ENCODE peak calls at places on chromosomes 16 and 17, in five cellular contexts. D is SK-N-SH, S is H1, W is HepG2, M is Panc1. Q is an unnamed sample.

GRCh38 chr17:27506348-27507218 is 50.3 kb downstream of the KSR1 start:
- DNase-seq in S (no peak), W (no peak), M (no peak), D (no peak), Q (no peak)

GRCh38 chr16:69847643-69848042 is 85.5 kb downstream of the WWP2 start:
- DNase-seq in S (no peak), W (no peak), D (no peak), M (no peak), Q (no peak)

GRCh38 chr16:74224828-74225227 is 71.8 kb upstream of the PSMD7 start:
- DNase-seq in S (no peak), D (no peak), W (no peak), M (no peak), Q (no peak)

GRCh38 chr17:61338000-61338864 is 61.4 kb upstream of the TBX2 start:
- DNase-seq in S (no peak), D (no peak), M (peak; percentile 64), W (peak; percentile 50), Q (peak; percentile 84)

GRCh38 chr17:49086649-49087048 is 45.9 kb upstream of the B4GALNT2 start:
- DNase-seq in D (no peak), M (no peak), S (no peak), W (no peak), Q (no peak)

GRCh38 chr17:59680314-59680713 is 26.9 kb downstream of the PTRH2 start:
- DNase-seq in M (no peak), D (no peak), S (no peak), W (no peak), Q (no peak)

GRCh38 chr17:4087911-4088693 is 54.7 kb downstream of the ZZEF1 start:
- DNase-seq in M (peak; percentile 45), D (no peak), S (no peak), W (no peak), Q (no peak)

GRCh38 chr17:50139950-50140885 is 10.3 kb upstream of the SAMD14 start:
- DNase-seq in D (peak; percentile 98), M (no peak), W (peak; percentile 77), S (peak; percentile 96), Q (peak; percentile 63)

GRCh38 chr17:77882481-77883212 is 75.9 kb upstream of the TNRC6C start:
- DNase-seq in S (no peak), M (no peak), D (no peak), W (peak; percentile 18), Q (no peak)

GRCh38 chr17:56908061-56908542 is 5.7 kb downstream of the TRIM25 start:
- DNase-seq in S (no peak), M (no peak), D (no peak), W (no peak), Q (no peak)

GRCh38 chr17:56762988-56763387 is 70.7 kb downstream of the C17orf67 start:
- DNase-seq in S (no peak), W (no peak), D (no peak), M (no peak), Q (no peak)

GRCh38 chr17:77465358-77466041 is 324.7 kb downstream of the SEC14L1 start:
- DNase-seq in M (no peak), D (no peak), W (no peak), S (peak; percentile 63), Q (no peak)

GRCh38 chr17:80012156-80012555 is 23.5 kb downstream of the TBC1D16 start:
- DNase-seq in M (no peak), W (no peak), S (no peak), D (no peak), Q (no peak)

GRCh38 chr17:74738051-74738996 is 1.3 kb downstream of the RAB37 start:
- DNase-seq in D (no peak), W (peak; percentile 82), S (no peak), M (no peak), Q (no peak)

GRCh38 chr16:56417138-56417537 is 8.2 kb downstream of the AMFR start:
- DNase-seq in S (no peak), D (no peak), M (no peak), W (no peak), Q (no peak)

GRCh38 chr16:56414366-56414765 is 11.0 kb downstream of the AMFR start:
- DNase-seq in W (no peak), D (no peak), M (no peak), S (no peak), Q (no peak)

GRCh38 chr16:56419740-56420548 is 5.4 kb downstream of the AMFR start:
- DNase-seq in D (no peak), M (no peak), S (no peak), W (peak; percentile 28), Q (no peak)

GRCh38 chr16:56413381-56413780 is 12.0 kb downstream of the AMFR start:
- DNase-seq in D (no peak), S (no peak), M (no peak), W (no peak), Q (no peak)

DNA sequence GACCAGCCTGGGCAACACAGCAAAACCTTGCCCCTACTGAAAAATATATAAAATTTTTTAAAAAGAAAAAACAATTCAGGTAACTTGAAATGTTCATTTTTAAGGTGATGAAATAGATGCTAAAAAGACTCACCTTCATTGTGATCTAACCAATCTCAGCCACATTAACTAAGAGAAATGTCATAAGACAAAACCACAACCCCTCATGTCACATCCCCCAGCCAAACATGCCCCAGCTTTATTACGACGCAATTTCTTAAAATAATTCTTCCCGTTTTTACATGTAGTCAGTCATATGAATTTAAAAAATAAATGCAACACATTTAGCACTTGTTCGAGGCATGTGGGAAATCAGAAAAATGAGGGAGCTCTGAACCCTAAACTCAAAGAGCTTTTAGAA is 9.5 kb downstream of the AMFR start:
- DNase-seq in W (no peak), D (no peak), M (no peak), S (no peak), Q (no peak)
- TF ChIP-seq SIN3A in W (no peak), D (no peak), M (no peak), S (no peak), Q (no peak)

GRCh38 chr17:32103476-32104113 is 38.7 kb upstream of the RHOT1 start:
- DNase-seq in D (no peak), S (peak; percentile 42), W (no peak), M (no peak), Q (no peak)

GRCh38 chr17:32102697-32103096 is 39.6 kb upstream of the RHOT1 start:
- DNase-seq in M (no peak), S (peak; percentile 26), D (no peak), W (no peak), Q (no peak)

GRCh38 chr17:32099686-32100085 is 42.6 kb upstream of the RHOT1 start:
- DNase-seq in D (no peak), S (no peak), M (no peak), W (no peak), Q (no peak)

GRCh38 chr17:32102172-32102571 is 40.1 kb upstream of the RHOT1 start:
- DNase-seq in M (no peak), S (peak; percentile 43), D (no peak), W (no peak), Q (no peak)

DNA sequence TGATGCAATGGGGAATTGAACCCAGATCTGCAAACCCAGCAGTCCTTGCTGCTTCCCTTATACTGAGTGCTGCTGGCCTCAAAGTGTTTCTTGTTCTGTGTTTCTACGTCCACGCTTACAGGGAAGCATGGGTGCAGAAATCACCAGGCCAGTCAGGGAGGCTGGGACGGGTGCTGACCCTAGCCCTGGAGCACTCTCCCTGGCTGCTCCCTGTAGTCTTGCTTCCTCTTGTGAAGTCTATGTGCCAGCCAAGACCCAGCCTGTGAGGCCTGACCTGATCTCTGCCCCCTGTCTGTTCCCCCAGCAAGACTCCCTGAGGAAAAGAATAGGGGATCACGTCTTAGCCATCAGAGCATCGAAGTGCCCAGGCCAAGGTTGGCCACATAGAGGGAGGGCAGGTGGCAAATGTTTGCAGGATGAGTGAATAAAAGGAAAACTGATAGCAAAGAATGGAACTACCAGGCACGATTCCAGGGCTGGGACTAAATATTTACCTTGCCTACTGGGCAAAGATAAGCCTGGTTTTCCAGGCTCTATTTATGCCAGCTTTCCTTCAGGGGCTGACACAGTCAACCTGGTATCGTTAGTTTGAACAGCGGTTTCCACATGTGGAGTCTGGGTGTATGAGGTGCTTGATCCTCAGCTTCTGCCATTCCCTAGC is 41.2 kb upstream of the RHOT1 start:
- DNase-seq in W (no peak), M (no peak), D (no peak), S (peak; percentile 45), Q (no peak)
- TF ChIP-seq SIN3A in W (no peak), M (no peak), D (no peak), S (no peak), Q (no peak)

GRCh38 chr16:57477531-57478202 is 8.6 kb downstream of the DOK4 start:
- DNase-seq in D (peak; percentile 30), W (no peak), M (no peak), S (no peak), Q (no peak)

GRCh38 chr16:57479422-57480126 is 6.7 kb downstream of the DOK4 start:
- DNase-seq in S (peak; percentile 83), W (peak; percentile 60), D (peak; percentile 85), M (no peak), Q (no peak)

GRCh38 chr16:57479043-57479421 is 7.3 kb downstream of the DOK4 start:
- DNase-seq in W (no peak), D (peak; percentile 64), M (no peak), S (peak; percentile 56), Q (no peak)

GRCh38 chr16:57480127-57480753 is 6.1 kb downstream of the DOK4 start:
- DNase-seq in M (no peak), D (peak; percentile 62), W (peak; percentile 88), S (no peak), Q (no peak)

GRCh38 chr16:57478396-57479024 is 7.8 kb downstream of the DOK4 start:
- DNase-seq in S (no peak), M (no peak), D (no peak), W (no peak), Q (no peak)
- TF ChIP-seq SIN3A in S (no peak), M (no peak), D (no peak), W (no peak), Q (no peak)

GRCh38 chr16:56231-56927 is 2.8 kb downstream of the SNRNP25 start:
- DNase-seq in D (no peak), S (no peak), W (no peak), M (no peak), Q (no peak)

GRCh38 chr16:55571-56136 is 2.0 kb downstream of the SNRNP25 start:
- DNase-seq in D (no peak), M (no peak), W (no peak), S (no peak), Q (no peak)

GRCh38 chr16:50769-51591 is 2.4 kb downstream of the POLR3K start:
- DNase-seq in M (no peak), W (no peak), S (no peak), D (no peak), Q (no peak)

GRCh38 chr16:54237-54581 is 581 bp downstream of the SNRNP25 start:
- DNase-seq in M (no peak), S (no peak), D (no peak), W (no peak), Q (no peak)

DNA sequence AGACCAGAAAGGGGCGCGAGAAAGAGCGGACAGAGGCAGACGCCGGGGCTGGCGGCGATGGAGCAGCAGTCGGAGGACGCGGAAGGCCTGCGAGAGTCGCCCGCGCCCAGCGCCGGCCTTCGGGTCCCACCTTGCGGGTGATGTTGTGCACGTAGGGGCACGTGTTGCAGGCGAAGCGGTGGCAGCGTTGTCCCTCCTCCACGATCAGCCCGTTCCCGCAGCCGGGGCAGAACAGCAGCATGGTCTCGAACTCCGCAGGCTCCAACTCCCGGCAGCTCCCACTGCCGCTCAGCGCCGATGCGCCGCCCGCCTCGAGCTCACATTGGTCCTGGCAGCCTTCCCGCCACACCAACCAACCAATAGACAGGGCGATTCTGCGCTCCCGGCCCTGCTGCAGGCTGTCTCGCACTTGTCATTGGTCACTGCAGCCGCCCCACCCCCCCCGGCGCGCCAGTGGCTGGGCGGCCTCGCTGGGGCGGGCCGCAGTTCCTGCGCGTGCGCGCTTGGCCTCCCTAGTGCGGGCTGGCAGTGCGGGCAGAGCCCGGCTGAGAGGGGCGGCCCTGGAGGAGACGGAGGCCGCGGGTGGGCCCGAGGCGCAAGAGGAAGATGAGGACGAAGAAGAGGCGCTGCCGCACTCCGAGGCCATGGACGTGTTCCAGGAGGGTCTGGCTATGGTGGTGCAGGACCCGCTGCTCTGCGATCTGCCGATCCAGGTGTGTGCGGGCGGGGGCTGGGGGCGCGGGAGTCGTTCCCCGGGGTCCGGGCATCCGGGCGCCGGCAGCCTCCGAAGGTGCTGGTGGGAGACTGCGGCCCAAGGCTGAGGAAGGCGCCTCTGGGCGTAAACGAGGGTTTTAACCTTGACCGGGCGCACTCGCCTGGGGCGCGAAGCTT is at the start of the genes POLR3K and SNRNP25:
- DNase-seq in D (peak; percentile 100), S (peak; percentile 97), M (peak; percentile 86), W (peak; percentile 95), Q (peak; percentile 73)
- TF ChIP-seq SIN3A in D (peak; percentile 64), S (no peak), M (peak; percentile 69), W (peak; percentile 29), Q (peak; percentile 70)